ENCODE peak calls at places on chromosome 5, in six cellular contexts. Y, S, X, I, K and H are unnamed samples.
A peak's percentile ranks its signal among the peaks of the same experiment; 100 is the strongest.

GRCh38 chr5:27523629-27524028 is 485.2 kb upstream of the CDH9 start:
- DNase-seq in S (no peak), K (no peak), I (no peak), X (no peak), Y (no peak), H (no peak)

GRCh38 chr5:73625905-73626811 is at the start of gene ARHGEF28:
- DNase-seq in S (peak; percentile 26), Y (peak; percentile 73), I (peak; percentile 17), X (peak; percentile 59), K (peak; percentile 31), H (peak; percentile 87)

GRCh38 chr5:180467989-180468731 is 26.0 kb upstream of the CNOT6 start:
- DNase-seq in K (no peak), S (no peak), I (no peak), Y (no peak), X (no peak), H (no peak)

GRCh38 chr5:174419523-174420132 is 304.8 kb upstream of the MSX2 start:
- DNase-seq in I (peak; percentile 97), X (peak; percentile 96), Y (peak; percentile 82), K (peak; percentile 79), S (peak; percentile 88), H (peak; percentile 58)

GRCh38 chr5:2740051-2740848 is 11.2 kb downstream of the IRX2 start:
- DNase-seq in K (no peak), Y (no peak), S (no peak), I (no peak), X (peak; percentile 52), H (no peak)

GRCh38 chr5:83149671-83150070 is 72.3 kb downstream of the XRCC4 start:
- DNase-seq in Y (peak; percentile 3), K (no peak), S (no peak), I (no peak), X (no peak), H (no peak)

GRCh38 chr5:172929371-172929838 is 29.8 kb upstream of the RPL26L1 start:
- DNase-seq in Y (no peak), I (no peak), X (no peak), K (no peak), S (no peak), H (no peak)

GRCh38 chr5:57447656-57448055 is 35.0 kb downstream of the ACTBL2 start:
- DNase-seq in K (no peak), I (no peak), X (no peak), Y (no peak), S (no peak), H (no peak)

GRCh38 chr5:75152861-75153260 is 83.8 kb downstream of the ANKRD31 start:
- DNase-seq in I (no peak), S (no peak), X (no peak), K (no peak), Y (no peak), H (no peak)

GRCh38 chr5:10546186-10546585 is 17.7 kb upstream of the ANKRD33B start:
- DNase-seq in Y (no peak), I (no peak), K (no peak), S (no peak), X (no peak), H (no peak)

GRCh38 chr5:132070460-132071337 is 2.9 kb upstream of the CSF2 start:
- DNase-seq in X (no peak), K (no peak), I (peak; percentile 35), S (no peak), Y (no peak), H (no peak)

GRCh38 chr5:156479864-156480263 is 152.9 kb downstream of the SGCD start:
- DNase-seq in I (no peak), X (no peak), Y (no peak), K (no peak), S (peak; percentile 21), H (no peak)

GRCh38 chr5:180072556-180072955 is 997 bp upstream of the RNF130 start:
- DNase-seq in S (no peak), Y (no peak), X (no peak), K (no peak), I (no peak), H (no peak)

GRCh38 chr5:3182477-3182876 is 413.2 kb upstream of the IRX1 start:
- DNase-seq in K (no peak), Y (no peak), S (no peak), X (no peak), I (no peak), H (no peak)

GRCh38 chr5:113807384-113808053 is 294.0 kb downstream of the YTHDC2 start:
- DNase-seq in S (no peak), X (no peak), K (no peak), Y (no peak), I (peak; percentile 58), H (no peak)